ENCODE peak calls at places on chromosomes 3 and 15, in eight cellular contexts. One of them, this sample, is unnamed.

GRCh38 chr3:120394343-120394742 is 45.2 kb upstream of the LRRC58 start:
- DNase-seq in HTR-8/SVneo: no peak
- DNase-seq in neural progenitor cell: no peak
- DNase-seq in HEK293T: no peak
- DNase-seq in ovary: no peak
- DNase-seq in AG08396: no peak
- DNase-seq in stimulated activated CD8-positive, alpha-beta memory T cell treated with anti-CD3 and anti-CD28 coated beads, Interleukin-4, amount 100 ng/mL, for 48 hours: no peak
- DNase-seq in SW480: no peak
- DNase-seq in this sample: no peak

GRCh38 chr3:195788711-195789581 is 22.8 kb downstream of the MUC4 start:
- DNase-seq in AG08396: no peak
- DNase-seq in stimulated activated CD8-positive, alpha-beta memory T cell treated with anti-CD3 and anti-CD28 coated beads, Interleukin-4, amount 100 ng/mL, for 48 hours: no peak
- DNase-seq in HTR-8/SVneo: no peak
- DNase-seq in HEK293T: no peak
- DNase-seq in neural progenitor cell: no peak
- DNase-seq in SW480: no peak
- DNase-seq in ovary: no peak
- DNase-seq in this sample: no peak

GRCh38 chr3:195183071-195183776 is 87.7 kb downstream of the XXYLT1 start:
- DNase-seq in HTR-8/SVneo: no peak
- DNase-seq in HEK293T: no peak
- DNase-seq in SW480: no peak
- DNase-seq in stimulated activated CD8-positive, alpha-beta memory T cell treated with anti-CD3 and anti-CD28 coated beads, Interleukin-4, amount 100 ng/mL, for 48 hours: peak
- DNase-seq in AG08396: no peak
- DNase-seq in ovary: no peak
- DNase-seq in neural progenitor cell: no peak
- DNase-seq in this sample: peak

GRCh38 chr15:61227269-61228024 is 1.7 kb downstream of the RORA start:
- DNase-seq in SW480: peak
- DNase-seq in stimulated activated CD8-positive, alpha-beta memory T cell treated with anti-CD3 and anti-CD28 coated beads, Interleukin-4, amount 100 ng/mL, for 48 hours: no peak
- DNase-seq in neural progenitor cell: peak
- DNase-seq in AG08396: peak
- DNase-seq in HEK293T: peak
- DNase-seq in HTR-8/SVneo: peak
- DNase-seq in ovary: peak
- DNase-seq in this sample: peak

GRCh38 chr3:159443266-159443665 is 545.4 kb upstream of the IL12A start:
- DNase-seq in HTR-8/SVneo: no peak
- DNase-seq in HEK293T: no peak
- DNase-seq in neural progenitor cell: no peak
- DNase-seq in stimulated activated CD8-positive, alpha-beta memory T cell treated with anti-CD3 and anti-CD28 coated beads, Interleukin-4, amount 100 ng/mL, for 48 hours: no peak
- DNase-seq in ovary: no peak
- DNase-seq in SW480: no peak
- DNase-seq in AG08396: no peak
- DNase-seq in this sample: no peak

GRCh38 chr3:182455011-182455410 is 338.3 kb upstream of the ATP11B start:
- DNase-seq in ovary: no peak
- DNase-seq in SW480: no peak
- DNase-seq in HEK293T: no peak
- DNase-seq in neural progenitor cell: no peak
- DNase-seq in HTR-8/SVneo: no peak
- DNase-seq in AG08396: no peak
- DNase-seq in stimulated activated CD8-positive, alpha-beta memory T cell treated with anti-CD3 and anti-CD28 coated beads, Interleukin-4, amount 100 ng/mL, for 48 hours: no peak
- DNase-seq in this sample: no peak

GRCh38 chr3:10511809-10512494 is 6.6 kb upstream of the ATP2B2 start:
- DNase-seq in HTR-8/SVneo: peak
- DNase-seq in HEK293T: no peak
- DNase-seq in stimulated activated CD8-positive, alpha-beta memory T cell treated with anti-CD3 and anti-CD28 coated beads, Interleukin-4, amount 100 ng/mL, for 48 hours: no peak
- DNase-seq in ovary: no peak
- DNase-seq in AG08396: peak
- DNase-seq in SW480: peak
- DNase-seq in neural progenitor cell: no peak
- DNase-seq in this sample: no peak

GRCh38 chr15:56056626-56057025 is 63.2 kb upstream of the NEDD4 start:
- DNase-seq in ovary: no peak
- DNase-seq in SW480: no peak
- DNase-seq in HEK293T: no peak
- DNase-seq in stimulated activated CD8-positive, alpha-beta memory T cell treated with anti-CD3 and anti-CD28 coated beads, Interleukin-4, amount 100 ng/mL, for 48 hours: no peak
- DNase-seq in AG08396: no peak
- DNase-seq in HTR-8/SVneo: no peak
- DNase-seq in neural progenitor cell: no peak
- DNase-seq in this sample: peak

GRCh38 chr3:3683261-3683660 is 116.0 kb upstream of the LRRN1 start:
- DNase-seq in ovary: no peak
- DNase-seq in SW480: peak
- DNase-seq in AG08396: no peak
- DNase-seq in stimulated activated CD8-positive, alpha-beta memory T cell treated with anti-CD3 and anti-CD28 coated beads, Interleukin-4, amount 100 ng/mL, for 48 hours: no peak
- DNase-seq in HTR-8/SVneo: no peak
- DNase-seq in neural progenitor cell: no peak
- DNase-seq in HEK293T: no peak
- DNase-seq in this sample: no peak